ENCODE peak calls at places on chromosome 12, in seven cellular contexts. O is neural progenitor cell, Z is thoracic aorta, D is Panc1, H is IMR-90, C is transverse colon, N is GM23338. V is an unnamed sample.

GRCh38 chr12:3447318-3447717 is 43.7 kb upstream of the PRMT8 start:
- DNase-seq in O (no peak), Z (no peak), D (no peak), H (no peak), C (no peak), N (no peak), V (no peak)

GRCh38 chr12:98741229-98741614 is 96.1 kb downstream of the APAF1 start:
- DNase-seq in O (no peak), Z (no peak), D (no peak), H (peak; percentile 44), C (no peak), N (no peak), V (no peak)

GRCh38 chr12:113875681-113876080 is 90.4 kb downstream of the RBM19 start:
- DNase-seq in O (no peak), Z (no peak), D (no peak), H (peak; percentile 78), C (no peak), N (no peak), V (no peak)

GRCh38 chr12:53217049-53217929 is 10.2 kb upstream of the ITGB7 start:
- DNase-seq in O (peak; percentile 79), Z (no peak), D (no peak), H (no peak), C (peak; percentile 83), N (peak; percentile 96), V (no peak)

GRCh38 chr12:24537241-24537860 is 411.6 kb downstream of the BCAT1 start:
- DNase-seq in O (no peak), Z (no peak), D (no peak), H (no peak), C (no peak), N (no peak), V (no peak)

GRCh38 chr12:53205747-53206146 is 1.3 kb downstream of the ITGB7 start:
- DNase-seq in O (no peak), Z (no peak), D (no peak), H (peak; percentile 89), C (peak; percentile 57), N (no peak), V (no peak)

GRCh38 chr12:88113871-88114270 is 28.0 kb downstream of the CEP290 start:
- DNase-seq in O (no peak), Z (no peak), D (no peak), H (peak; percentile 21), C (no peak), N (no peak), V (no peak)

GRCh38 chr12:89494411-89495231 is 30.0 kb downstream of the GALNT4 start:
- DNase-seq in O (no peak), Z (no peak), D (no peak), H (peak; percentile 81), C (no peak), N (no peak), V (no peak)

GRCh38 chr12:22856120-22856699 is 231.2 kb downstream of the ETNK1 start:
- DNase-seq in O (peak; percentile 24), Z (no peak), D (peak; percentile 10), H (peak; percentile 45), C (no peak), N (peak; percentile 67), V (no peak)

GRCh38 chr12:96108321-96108720 is 72.9 kb upstream of the LTA4H start:
- DNase-seq in O (no peak), Z (no peak), D (no peak), H (no peak), C (peak; percentile 59), N (peak; percentile 23), V (no peak)

GRCh38 chr12:119202121-119202527 is 23.4 kb downstream of the HSPB8 start:
- DNase-seq in O (no peak), Z (no peak), D (no peak), H (no peak), C (no peak), N (peak; percentile 49), V (no peak)

GRCh38 chr12:56880416-56881035 is 53.7 kb downstream of the SDR9C7 start:
- DNase-seq in O (no peak), Z (no peak), D (no peak), H (no peak), C (no peak), N (no peak), V (no peak)

GRCh38 chr12:128583453-128583852 is 240.3 kb downstream of the SLC15A4 start:
- DNase-seq in O (peak; percentile 44), Z (no peak), D (no peak), H (no peak), C (no peak), N (peak; percentile 2), V (no peak)

GRCh38 chr12:128592345-128592744 is 231.4 kb downstream of the SLC15A4 start:
- DNase-seq in O (no peak), Z (no peak), D (no peak), H (no peak), C (no peak), N (no peak), V (no peak)

GRCh38 chr12:128587918-128588317 is 235.8 kb downstream of the SLC15A4 start:
- DNase-seq in O (no peak), Z (no peak), D (no peak), H (no peak), C (no peak), N (no peak), V (no peak)

GRCh38 chr12:128586630-128587029 is 237.1 kb downstream of the SLC15A4 start:
- DNase-seq in O (peak; percentile 18), Z (no peak), D (no peak), H (no peak), C (no peak), N (no peak), V (no peak)
- H3K27ac ChIP-seq in O (no peak overlapping the region), Z (no peak overlapping the region), D (no peak overlapping the region), H (no peak overlapping the region), C (no peak overlapping the region), N (no peak overlapping the region), V (no peak overlapping the region)

DNA sequence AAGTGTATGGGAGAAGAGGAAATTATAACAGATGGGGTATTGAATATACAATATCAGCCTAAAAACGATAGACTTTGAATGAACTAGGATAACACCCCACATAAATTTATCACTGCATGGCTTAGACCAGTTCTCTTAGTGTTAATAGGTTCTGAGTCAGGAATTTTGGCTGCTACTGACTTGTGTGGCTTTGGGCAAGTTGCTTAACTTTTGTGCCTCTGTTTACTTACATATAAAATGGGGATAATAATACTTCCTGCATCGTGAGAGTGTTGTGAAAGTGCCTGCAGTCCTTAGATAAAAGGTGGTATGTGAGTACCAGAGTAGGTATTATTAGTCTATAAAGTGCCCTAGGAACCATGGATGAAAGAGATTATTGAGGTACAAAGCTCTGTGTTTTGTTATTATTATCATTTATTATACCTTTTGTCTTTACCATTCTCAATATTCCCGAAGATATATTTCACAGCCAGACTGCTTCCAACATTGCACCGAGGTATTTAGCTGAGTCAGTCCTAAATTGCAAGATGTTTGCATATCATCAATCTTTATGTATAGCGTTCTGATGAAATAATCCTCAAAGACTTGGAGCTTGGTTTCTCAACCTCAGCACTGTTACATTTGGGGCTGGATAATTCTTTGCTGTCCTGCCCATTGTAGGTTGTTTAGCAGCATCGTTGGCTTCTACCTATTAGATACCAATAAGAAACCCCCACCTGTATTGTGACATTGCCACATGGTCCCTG is 2.3 kb upstream of the PAWR start:
- DNase-seq in O (no peak), Z (no peak), D (no peak), H (peak; percentile 40), C (no peak), N (no peak), V (no peak)
- H3K27ac ChIP-seq in O (no peak overlapping the region), Z (no peak overlapping the region), D (peak overlapping the region; percentile 98), H (no peak overlapping the region), C (peak overlapping the region; percentile 90), N (peak overlapping the region; percentile 99), V (peak overlapping the region; percentile 99)

DNA sequence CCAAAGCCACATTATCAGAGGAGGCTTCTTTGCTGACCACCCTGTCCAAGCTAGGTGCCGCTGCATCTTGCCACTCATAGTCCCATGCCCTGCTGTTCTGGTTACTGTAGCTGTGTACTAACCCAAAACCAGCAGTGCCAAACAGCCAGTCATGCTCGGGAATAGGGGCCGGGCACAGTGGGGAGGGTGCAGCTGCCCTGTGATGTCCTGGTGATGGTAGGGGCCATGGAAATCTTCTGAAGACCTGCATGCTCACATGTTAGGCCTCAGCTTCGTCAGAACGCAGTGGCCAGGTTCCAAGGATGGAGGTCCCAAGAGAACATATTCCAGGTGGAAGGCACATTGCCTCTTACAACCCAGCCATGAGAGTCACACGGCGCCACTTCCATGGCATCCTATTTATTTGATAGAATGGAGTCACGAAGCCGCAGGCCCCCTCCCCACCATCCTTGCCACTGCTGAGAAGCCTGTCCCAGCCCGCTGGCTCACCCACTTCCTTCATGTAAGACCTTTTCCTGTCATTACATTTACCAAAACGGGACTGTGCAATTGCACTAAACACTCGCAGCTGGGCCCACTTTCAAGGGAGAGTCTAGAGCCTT is 48.5 kb downstream of the FAM222A start:
- DNase-seq in O (no peak), Z (no peak), D (no peak), H (no peak), C (no peak), N (no peak), V (no peak)
- H3K27ac ChIP-seq in O (no peak overlapping the region), Z (no peak overlapping the region), D (no peak overlapping the region), H (no peak overlapping the region), C (no peak overlapping the region), N (no peak overlapping the region), V (peak overlapping the region; percentile 78)

GRCh38 chr12:47818382-47818700 is 1.4 kb downstream of the HDAC7 start:
- DNase-seq in O (no peak), Z (no peak), D (no peak), H (peak; percentile 43), C (peak; percentile 26), N (peak; percentile 23), V (no peak)
- H3K27ac ChIP-seq in O (no peak overlapping the region), Z (peak overlapping the region; percentile 98), D (peak overlapping the region; percentile 86), H (peak overlapping the region; percentile 99), C (peak overlapping the region; percentile 95), N (peak overlapping the region; percentile 66), V (peak overlapping the region; percentile 91)

GRCh38 chr12:9674226-9674590 is 4.7 kb downstream of the CLEC2D start:
- DNase-seq in O (no peak), Z (no peak), D (no peak), H (no peak), C (peak; percentile 44), N (no peak), V (no peak)
- H3K27ac ChIP-seq in O (no peak overlapping the region), Z (no peak overlapping the region), D (no peak overlapping the region), H (no peak overlapping the region), C (no peak overlapping the region), N (no peak overlapping the region), V (peak overlapping the region; percentile 39)

V was measured in epithelial cell of prostate.